ENCODE peak calls at places on chromosomes 13 and 19, in five cellular contexts. E is suprapubic skin, H is endothelial cell of umbilical vein, D is transverse colon, V is HCT116. K is an unnamed sample. For H3K27me3, the result is how much of the 10 kb centered on the place peaks cover.

GRCh38 chr19:45346449-45346848 is 5.9 kb downstream of the KLC3 start:
- DNase-seq in E (no peak), H (no peak), D (no peak), V (no peak), K (no peak)

GRCh38 chr19:28065026-28065425 is 1147.9 kb downstream of the UQCRFS1 start:
- DNase-seq in E (no peak), H (no peak), D (no peak), V (no peak), K (no peak)

GRCh38 chr13:110303644-110304043 is 3.3 kb downstream of the COL4A1 start:
- DNase-seq in E (no peak), H (no peak), D (no peak), V (no peak), K (no peak)

GRCh38 chr19:4773047-4773640 is 18.4 kb upstream of the FEM1A start:
- DNase-seq in E (no peak), H (no peak), D (no peak), V (no peak), K (no peak)

GRCh38 chr13:98405107-98405571 is 171.8 kb downstream of the STK24 start:
- DNase-seq in E (no peak), H (no peak), D (no peak), V (no peak), K (no peak)

GRCh38 chr13:111401755-111402154 is 81.3 kb downstream of the TEX29 start:
- DNase-seq in E (no peak), H (no peak), D (no peak), V (no peak), K (no peak)

GRCh38 chr13:24868874-24869273 is 104.9 kb downstream of the RNF17 start:
- DNase-seq in E (no peak), H (no peak), D (no peak), V (no peak), K (peak)

GRCh38 chr13:91564422-91564821 is 166.0 kb downstream of the GPC5 start:
- DNase-seq in E (no peak), H (no peak), D (no peak), V (no peak), K (no peak)

GRCh38 chr19:39083983-39084731 is at the start of gene ACP7:
- DNase-seq in E (no peak), H (no peak), D (no peak), V (no peak), K (no peak)

GRCh38 chr19:20279516-20279915 is 112.5 kb downstream of the ZNF486 start:
- DNase-seq in E (no peak), H (no peak), D (no peak), V (no peak), K (no peak)

GRCh38 chr19:54464044-54464623 is 556 bp upstream of the LENG9 start:
- DNase-seq in E (peak), H (peak), D (peak), V (peak), K (peak)

GRCh38 chr19:3665681-3666544 is 34.4 kb downstream of the PIP5K1C start:
- DNase-seq in E (peak), H (peak), D (peak), V (no peak), K (no peak)

GRCh38 chr19:1874554-1875185 is 10.6 kb downstream of the ABHD17A start:
- DNase-seq in E (no peak), H (no peak), D (no peak), V (no peak), K (no peak)

GRCh38 chr13:113098163-113098732 is 7.3 kb upstream of the F7 start:
- DNase-seq in E (no peak), H (no peak), D (no peak), V (no peak), K (no peak)

GRCh38 chr13:59304596-59304995 is 859.1 kb downstream of the DIAPH3 start:
- DNase-seq in E (no peak), H (no peak), D (no peak), V (no peak), K (no peak)

GRCh38 chr19:4518345-4519171 is at the start of gene PLIN4:
- DNase-seq in E (no peak), H (no peak), D (peak), V (no peak), K (no peak)

GRCh38 chr19:2043864-2044708 is 7.0 kb downstream of the MKNK2 start:
- DNase-seq in E (peak), H (no peak), D (no peak), V (no peak), K (no peak)

GRCh38 chr19:58581227-58582141 is 8.3 kb upstream of the MZF1 start:
- DNase-seq in E (peak), H (peak), D (peak), V (peak), K (peak)

GRCh38 chr13:33017410-33017929 is 1.2 kb downstream of the KL start:
- DNase-seq in E (peak), H (peak), D (peak), V (no peak), K (no peak)

GRCh38 chr19:7869453-7869909 is 4.7 kb downstream of the PRR36 start:
- DNase-seq in E (peak), H (peak), D (peak), V (no peak), K (no peak)

GRCh38 chr19:17229890-17230289 is 3.9 kb downstream of the OCEL1 start:
- DNase-seq in E (no peak), H (no peak), D (no peak), V (no peak), K (no peak)

GRCh38 chr19:17227798-17228367 is 1.9 kb downstream of the OCEL1 start:
- DNase-seq in E (no peak), H (no peak), D (no peak), V (no peak), K (no peak)

GRCh38 chr19:17220207-17220758 is 5.1 kb downstream of the USE1 start:
- DNase-seq in E (no peak), H (peak), D (peak), V (no peak), K (no peak)

GRCh38 chr19:17226002-17226933 is at the start of gene OCEL1:
- DNase-seq in E (peak), H (peak), D (peak), V (peak), K (peak)

GRCh38 chr19:17225051-17225450 is 975 bp upstream of the OCEL1 start:
- DNase-seq in E (no peak), H (no peak), D (no peak), V (no peak), K (no peak)
- H3K4me3 ChIP-seq in E (no peak), H (no peak), D (no peak), V (no peak), K (no peak)

GRCh38 chr13:75641026-75641425 is 4.9 kb downstream of the LMO7 start:
- DNase-seq in E (no peak), H (no peak), D (no peak), V (no peak), K (no peak)
- TF ChIP-seq POLR2AphosphoS5 in E (no peak), H (no peak), D (no peak), V (no peak), K (no peak)

GRCh38 chr19:32812036-32812435 is 57.5 kb downstream of the SLC7A9 start:
- DNase-seq in E (no peak), H (no peak), D (no peak), V (no peak), K (no peak)
- H3K27me3 ChIP-seq in E (under half), H (under half), D (under half), V (under half), K (under half)

GRCh38 chr19:6424939-6425731 is 524 bp upstream of the KHSRP start:
- DNase-seq in E (peak), H (peak), D (peak), V (peak), K (peak)
- H3K4me3 ChIP-seq in E (peak), H (no peak), D (peak), V (peak), K (peak)

DNA sequence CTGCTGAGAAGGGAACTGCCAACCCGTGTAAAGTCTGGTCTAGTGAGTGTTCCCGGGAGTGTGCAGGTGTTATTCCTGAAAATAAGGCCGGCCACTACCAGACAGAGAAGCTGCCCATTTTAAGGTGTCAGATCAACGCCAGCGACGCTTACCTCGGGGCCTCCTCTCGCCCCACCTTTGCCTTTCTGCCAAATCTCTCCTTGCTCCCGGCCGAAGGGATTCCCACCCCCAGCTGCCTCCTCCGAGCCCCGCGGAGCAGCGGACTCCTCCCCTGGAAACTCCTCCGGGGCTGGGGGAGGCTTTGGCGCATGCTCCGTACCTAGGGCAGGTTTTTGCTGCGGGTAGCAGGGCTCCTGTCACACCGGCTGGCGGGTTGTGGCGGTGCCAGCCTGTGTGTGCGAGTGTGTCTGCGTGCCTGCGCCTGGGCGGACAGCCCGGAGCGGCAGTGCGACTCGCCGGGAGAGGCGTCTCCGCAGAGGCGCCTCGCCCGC is at the start of gene HS6ST3:
- DNase-seq in E (peak), H (peak), D (no peak), V (peak), K (no peak)
- TF ChIP-seq POLR2AphosphoS5 in E (no peak), H (no peak), D (no peak), V (no peak), K (no peak)

DNA sequence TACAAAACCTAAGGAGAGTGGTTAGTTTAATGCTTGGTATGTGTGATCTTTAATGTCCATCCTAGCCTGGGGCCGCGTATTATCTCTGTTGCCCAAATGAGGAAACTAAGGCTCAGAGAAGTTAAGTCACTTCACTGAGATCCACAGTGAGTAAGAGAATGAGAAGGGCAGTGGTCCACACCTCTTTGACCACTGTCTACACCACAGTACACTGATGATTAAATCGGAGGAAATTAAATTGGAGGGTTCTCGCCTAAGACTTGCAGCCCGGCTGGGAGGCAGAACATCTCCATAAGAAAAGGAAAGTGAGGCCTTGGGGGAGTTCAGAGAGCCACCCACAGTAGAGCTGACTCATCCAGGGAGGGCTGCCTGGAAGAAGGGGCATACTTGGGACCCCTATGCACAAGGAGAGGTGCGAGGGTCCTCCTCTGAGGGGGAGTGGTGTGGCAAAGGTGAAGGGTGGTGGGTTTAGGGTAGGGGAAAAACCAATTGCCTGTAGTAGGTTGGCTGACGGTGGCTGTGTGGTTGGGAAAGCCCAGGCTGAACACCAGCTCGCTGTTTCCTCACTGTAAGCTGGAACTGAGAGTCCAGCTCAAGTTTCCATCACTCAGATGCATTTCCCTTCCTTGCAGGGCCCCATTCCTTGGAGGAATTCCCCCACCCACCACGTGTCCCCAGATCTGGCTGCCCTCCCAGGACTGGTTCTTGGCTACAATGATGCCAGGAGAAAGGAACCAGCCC is 15.0 kb upstream of the DHRS12 start:
- DNase-seq in E (no peak), H (no peak), D (no peak), V (no peak), K (no peak)
- H3K27me3 ChIP-seq in E (under half), H (under half), D (under half), V (under half), K (under half)

GRCh38 chr19:345320-345879 is 804 bp upstream of the MIER2 start:
- DNase-seq in E (peak), H (no peak), D (no peak), V (no peak), K (no peak)
- H3K4me3 ChIP-seq in E (peak), H (no peak), D (no peak), V (no peak), K (peak)

DNA sequence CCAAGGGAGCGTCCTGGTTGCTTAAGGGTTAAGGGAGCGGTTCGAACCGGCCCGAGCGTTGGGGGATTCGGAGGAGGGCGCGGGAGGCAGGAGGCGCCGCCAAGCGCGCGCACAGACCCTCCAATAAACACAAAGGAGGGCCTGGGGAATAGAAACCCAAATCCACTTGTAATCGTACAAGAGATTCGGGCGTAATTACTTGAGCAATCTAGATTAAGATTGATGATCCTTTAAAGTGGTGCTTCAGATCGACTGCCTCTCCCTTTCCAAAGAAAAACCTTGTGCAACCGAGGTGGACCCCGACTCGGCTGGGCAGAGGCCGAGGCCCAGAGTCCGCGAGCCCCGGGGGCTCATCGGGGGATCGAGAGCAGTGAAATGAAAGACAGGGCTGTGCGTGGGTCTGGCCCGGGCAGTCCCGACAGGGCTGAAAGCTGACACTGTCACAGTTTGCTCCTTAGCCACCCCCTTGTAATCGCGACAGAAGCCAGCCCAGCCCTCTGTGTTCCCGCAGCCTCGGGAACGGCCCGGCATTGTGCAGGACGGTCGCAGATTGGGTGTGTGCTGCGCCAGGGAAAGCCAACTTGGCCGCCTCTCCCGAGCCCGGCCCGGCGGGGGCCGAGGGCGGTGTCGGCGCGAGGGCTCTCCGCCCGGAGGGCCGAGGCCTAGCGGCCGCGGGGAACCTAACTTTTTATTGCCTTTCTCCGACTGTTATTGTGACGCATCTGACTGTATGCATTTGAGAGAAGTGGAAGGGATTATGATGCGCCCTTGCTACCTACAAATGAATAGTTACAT is 5.6 kb downstream of the MAB21L1 start:
- DNase-seq in E (peak), H (peak), D (peak), V (no peak), K (no peak)
- TF ChIP-seq POLR2AphosphoS5 in E (no peak), H (no peak), D (no peak), V (no peak), K (no peak)

DNA sequence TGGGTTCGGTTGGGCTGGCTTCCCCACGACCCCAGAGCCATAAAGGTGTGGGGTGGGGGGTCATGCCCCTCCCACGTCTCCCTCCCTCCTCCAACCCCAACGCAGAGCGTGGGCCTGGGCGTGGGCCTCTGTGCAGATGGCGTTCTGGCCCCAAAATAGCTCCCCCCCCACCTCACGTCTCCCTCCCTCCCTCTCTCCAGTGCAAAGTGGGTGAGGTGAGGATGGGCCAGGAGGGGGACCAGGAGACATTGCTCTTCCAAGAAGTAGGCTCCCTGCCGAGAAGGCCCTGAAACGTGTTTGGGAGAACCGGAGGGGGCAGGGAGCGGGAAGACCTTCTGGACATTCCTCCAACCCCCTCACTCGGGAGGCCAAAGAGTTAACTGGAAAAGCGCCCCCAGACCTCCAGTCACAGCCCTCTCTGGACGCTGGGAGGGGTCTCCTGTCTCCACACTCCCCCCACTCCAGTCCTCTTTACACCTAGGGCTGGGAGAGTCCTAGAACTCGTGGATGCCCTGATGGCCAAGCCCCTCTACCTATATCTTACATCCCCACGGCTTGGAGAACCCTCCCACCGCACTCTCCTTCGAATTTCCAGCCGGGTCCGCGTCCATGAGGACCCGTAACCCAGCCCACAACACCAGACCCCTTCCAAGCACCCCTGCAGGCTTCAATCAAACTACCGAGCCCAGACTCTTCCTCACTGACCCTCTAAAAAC is 855 bp downstream of the UNC13A start:
- DNase-seq in E (no peak), H (no peak), D (no peak), V (no peak), K (no peak)
- H3K27me3 ChIP-seq in E (half or more), H (under half), D (half or more), V (under half), K (under half)

K was measured in esophagus muscularis mucosa.